ENCODE peak calls at places on chromosomes 2 and 18, in five cellular contexts. One of them, this sample, is unnamed.

GRCh38 chr2:138581909-138582308 is 80.3 kb downstream of the SPOPL start:
- DNase-seq in body of pancreas: no peak
- DNase-seq in stomach: no peak
- DNase-seq in coronary artery: no peak
- DNase-seq in right atrium auricular region: no peak
- DNase-seq in this sample: no peak

GRCh38 chr2:210172219-210172575 is 988 bp upstream of the KANSL1L start:
- DNase-seq in body of pancreas: no peak
- DNase-seq in stomach: no peak
- DNase-seq in coronary artery: no peak
- DNase-seq in right atrium auricular region: no peak
- DNase-seq in this sample: no peak

GRCh38 chr18:67239826-67240225 is 276.7 kb downstream of the DSEL start:
- DNase-seq in body of pancreas: no peak
- DNase-seq in stomach: no peak
- DNase-seq in coronary artery: no peak
- DNase-seq in right atrium auricular region: no peak
- DNase-seq in this sample: no peak

GRCh38 chr2:223524066-223524465 is 78.1 kb downstream of the SCG2 start:
- DNase-seq in body of pancreas: no peak
- DNase-seq in stomach: no peak
- DNase-seq in coronary artery: no peak
- DNase-seq in right atrium auricular region: no peak
- DNase-seq in this sample: no peak

GRCh38 chr2:181058378-181059269 is 78.2 kb downstream of the UBE2E3 start:
- DNase-seq in body of pancreas: peak; percentile 46
- DNase-seq in stomach: no peak
- DNase-seq in coronary artery: no peak
- DNase-seq in right atrium auricular region: no peak
- DNase-seq in this sample: peak; percentile 40

GRCh38 chr2:169039702-169040101 is 8.6 kb upstream of the ABCB11 start:
- DNase-seq in body of pancreas: no peak
- DNase-seq in stomach: no peak
- DNase-seq in coronary artery: no peak
- DNase-seq in right atrium auricular region: no peak
- DNase-seq in this sample: no peak

GRCh38 chr2:2763351-2763997 is 432.4 kb upstream of the MYT1L start:
- DNase-seq in body of pancreas: no peak
- DNase-seq in stomach: no peak
- DNase-seq in coronary artery: no peak
- DNase-seq in right atrium auricular region: no peak
- DNase-seq in this sample: no peak

GRCh38 chr2:233163486-233164103 is 87.9 kb upstream of the ATG16L1 start:
- DNase-seq in body of pancreas: no peak
- DNase-seq in stomach: no peak
- DNase-seq in coronary artery: no peak
- DNase-seq in right atrium auricular region: no peak
- DNase-seq in this sample: peak; percentile 91

GRCh38 chr2:42844901-42845685 is 52.7 kb upstream of the HAAO start:
- DNase-seq in body of pancreas: no peak
- DNase-seq in stomach: no peak
- DNase-seq in coronary artery: peak; percentile 54
- DNase-seq in right atrium auricular region: no peak
- DNase-seq in this sample: peak; percentile 96
- H3K4me3 ChIP-seq in body of pancreas: no peak overlapping the region
- H3K4me3 ChIP-seq in stomach: no peak overlapping the region
- H3K4me3 ChIP-seq in coronary artery: no peak overlapping the region
- H3K4me3 ChIP-seq in right atrium auricular region: no peak overlapping the region
- H3K4me3 ChIP-seq in this sample: no peak overlapping the region

GRCh38 chr2:98777076-98777475 is 46.1 kb upstream of the MGAT4A start:
- DNase-seq in body of pancreas: no peak
- DNase-seq in stomach: no peak
- DNase-seq in coronary artery: no peak
- DNase-seq in right atrium auricular region: no peak
- DNase-seq in this sample: no peak

GRCh38 chr2:98773169-98773568 is 42.2 kb upstream of the MGAT4A start:
- DNase-seq in body of pancreas: no peak
- DNase-seq in stomach: no peak
- DNase-seq in coronary artery: no peak
- DNase-seq in right atrium auricular region: no peak
- DNase-seq in this sample: no peak

GRCh38 chr2:98773907-98774306 is 43.0 kb upstream of the MGAT4A start:
- DNase-seq in body of pancreas: no peak
- DNase-seq in stomach: no peak
- DNase-seq in coronary artery: no peak
- DNase-seq in right atrium auricular region: no peak
- DNase-seq in this sample: no peak

GRCh38 chr2:98777710-98778109 is 46.8 kb upstream of the MGAT4A start:
- DNase-seq in body of pancreas: no peak
- DNase-seq in stomach: no peak
- DNase-seq in coronary artery: no peak
- DNase-seq in right atrium auricular region: no peak
- DNase-seq in this sample: no peak

DNA sequence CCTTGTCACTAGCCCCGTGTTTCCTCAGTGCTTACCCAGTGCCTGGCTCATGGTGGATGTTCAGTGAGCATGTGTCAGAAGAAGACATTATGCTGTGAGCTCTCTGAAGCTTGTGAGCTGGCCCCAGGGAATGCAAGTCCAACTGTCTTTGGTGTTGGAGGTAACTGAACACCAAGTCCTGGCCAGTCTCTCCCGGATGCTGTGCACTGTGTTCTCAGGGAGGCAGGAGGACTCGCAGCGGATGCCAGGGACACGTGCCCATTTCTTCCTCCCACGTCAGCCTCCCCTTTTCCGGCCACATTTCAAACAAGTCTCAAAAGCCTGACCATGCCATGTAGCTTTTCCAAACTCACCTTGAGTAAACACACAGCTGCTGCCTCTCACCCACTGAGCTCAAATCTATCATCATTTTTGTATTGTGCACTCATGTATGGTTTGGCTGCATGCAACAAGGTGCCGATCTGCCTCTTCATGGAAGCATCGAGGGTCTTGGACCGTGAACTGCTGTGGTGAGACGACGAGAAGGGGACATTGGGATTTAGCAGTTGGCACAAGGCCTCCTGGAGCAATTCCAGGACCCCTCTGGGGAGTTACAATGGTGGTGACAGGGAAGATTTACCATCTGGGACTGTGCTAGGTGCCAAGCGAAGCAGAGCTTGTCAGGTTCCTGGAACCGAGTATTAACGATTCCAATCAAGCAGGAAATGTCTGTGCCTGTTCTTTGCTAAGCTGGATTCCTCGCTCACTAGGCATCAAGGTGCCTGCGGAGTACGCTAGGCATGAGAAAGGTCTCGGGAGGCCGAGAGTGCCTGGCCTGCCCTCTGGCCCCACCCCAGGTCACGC is 44.4 kb upstream of the MGAT4A start:
- DNase-seq in body of pancreas: peak; percentile 89
- DNase-seq in stomach: peak; percentile 42
- DNase-seq in coronary artery: no peak
- DNase-seq in right atrium auricular region: no peak
- DNase-seq in this sample: no peak
- H3K4me3 ChIP-seq in body of pancreas: no peak overlapping the region
- H3K4me3 ChIP-seq in stomach: no peak overlapping the region
- H3K4me3 ChIP-seq in coronary artery: peak overlapping the region; percentile 32
- H3K4me3 ChIP-seq in right atrium auricular region: no peak overlapping the region
- H3K4me3 ChIP-seq in this sample: no peak overlapping the region

GRCh38 chr2:186098821-186099220 is 360.2 kb downstream of the FSIP2 start:
- DNase-seq in body of pancreas: no peak
- DNase-seq in stomach: no peak
- DNase-seq in coronary artery: no peak
- DNase-seq in right atrium auricular region: no peak
- DNase-seq in this sample: no peak

GRCh38 chr2:186105016-186105415 is 366.4 kb downstream of the FSIP2 start:
- DNase-seq in body of pancreas: no peak
- DNase-seq in stomach: no peak
- DNase-seq in coronary artery: no peak
- DNase-seq in right atrium auricular region: no peak
- DNase-seq in this sample: no peak

GRCh38 chr2:186103276-186103675 is 364.7 kb downstream of the FSIP2 start:
- DNase-seq in body of pancreas: no peak
- DNase-seq in stomach: no peak
- DNase-seq in coronary artery: no peak
- DNase-seq in right atrium auricular region: no peak
- DNase-seq in this sample: no peak

GRCh38 chr2:186101603-186102002 is 363.0 kb downstream of the FSIP2 start:
- DNase-seq in body of pancreas: peak; percentile 43
- DNase-seq in stomach: no peak
- DNase-seq in coronary artery: no peak
- DNase-seq in right atrium auricular region: no peak
- DNase-seq in this sample: no peak

DNA sequence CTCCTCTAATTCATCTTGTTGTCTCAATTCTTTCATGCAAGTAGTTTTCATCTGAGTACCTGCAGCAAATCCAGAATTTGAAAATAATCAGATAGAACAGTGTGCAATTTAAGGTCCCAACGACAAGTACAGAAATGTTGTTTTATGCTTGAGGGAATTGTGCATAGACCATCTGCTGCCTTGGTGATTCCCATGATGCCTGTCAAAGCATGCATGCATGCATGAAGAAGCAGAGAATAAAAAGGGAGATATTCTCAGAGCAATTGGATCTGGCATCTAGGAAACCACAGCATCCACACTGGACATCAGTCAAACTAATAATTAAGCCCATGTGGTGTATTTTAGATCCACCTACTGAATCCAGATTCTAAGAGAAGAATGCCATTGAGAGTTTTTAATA is 361.2 kb downstream of the FSIP2 start:
- DNase-seq in body of pancreas: no peak
- DNase-seq in stomach: no peak
- DNase-seq in coronary artery: no peak
- DNase-seq in right atrium auricular region: no peak
- DNase-seq in this sample: no peak
- H3K4me3 ChIP-seq in body of pancreas: no peak overlapping the region
- H3K4me3 ChIP-seq in stomach: no peak overlapping the region
- H3K4me3 ChIP-seq in coronary artery: no peak overlapping the region
- H3K4me3 ChIP-seq in right atrium auricular region: no peak overlapping the region
- H3K4me3 ChIP-seq in this sample: no peak overlapping the region

GRCh38 chr18:79403723-79404566 is 8.2 kb downstream of the NFATC1 start:
- DNase-seq in body of pancreas: no peak
- DNase-seq in stomach: no peak
- DNase-seq in coronary artery: no peak
- DNase-seq in right atrium auricular region: no peak
- DNase-seq in this sample: no peak
- H3K4me3 ChIP-seq in body of pancreas: no peak overlapping the region
- H3K4me3 ChIP-seq in stomach: no peak overlapping the region
- H3K4me3 ChIP-seq in coronary artery: peak overlapping the region; percentile 52
- H3K4me3 ChIP-seq in right atrium auricular region: no peak overlapping the region
- H3K4me3 ChIP-seq in this sample: no peak overlapping the region

This sample was measured in SJSA1.